ENCODE peak calls at places on chromosome 12, in five cellular contexts. H, A, E, T and K are unnamed samples. For H4K20me1, the result is how much of the 10 kb centered on the place peaks cover.

GRCh38 chr12:52243774-52244614 is 11.0 kb downstream of the KRT7 start:
- DNase-seq in H (no peak), A (peak), E (no peak), T (peak), K (no peak)

GRCh38 chr12:127810026-127810425 is 456.9 kb upstream of the TMEM132C start:
- DNase-seq in H (no peak), A (no peak), E (no peak), T (no peak), K (no peak)

GRCh38 chr12:2999265-2999841 is 40.2 kb downstream of the TEAD4 start:
- DNase-seq in H (peak), A (no peak), E (no peak), T (no peak), K (peak)

GRCh38 chr12:43551271-43551970 is 582 bp downstream of the ADAMTS20 start:
- DNase-seq in H (no peak), A (no peak), E (no peak), T (no peak), K (no peak)

GRCh38 chr12:49092086-49092815 is 2.4 kb downstream of the DHH start:
- DNase-seq in H (peak), A (peak), E (no peak), T (no peak), K (peak)

GRCh38 chr12:1318327-1319031 is 275.9 kb downstream of the FBXL14 start:
- DNase-seq in H (no peak), A (no peak), E (no peak), T (no peak), K (no peak)

GRCh38 chr12:17020765-17021164 is 414.8 kb upstream of the LMO3 start:
- DNase-seq in H (no peak), A (no peak), E (no peak), T (no peak), K (no peak)

GRCh38 chr12:47715877-47716548 is 9.3 kb downstream of the ENDOU start:
- DNase-seq in H (no peak), A (no peak), E (no peak), T (no peak), K (peak)

GRCh38 chr12:62895351-62895750 is 39.6 kb downstream of the PPM1H start:
- DNase-seq in H (no peak), A (peak), E (no peak), T (no peak), K (no peak)

GRCh38 chr12:77337327-77337726 is 272.0 kb upstream of the E2F7 start:
- DNase-seq in H (no peak), A (no peak), E (no peak), T (no peak), K (no peak)

GRCh38 chr12:14135996-14136395 is 154.6 kb upstream of the GRIN2B start:
- DNase-seq in H (no peak), A (no peak), E (no peak), T (no peak), K (no peak)

DNA sequence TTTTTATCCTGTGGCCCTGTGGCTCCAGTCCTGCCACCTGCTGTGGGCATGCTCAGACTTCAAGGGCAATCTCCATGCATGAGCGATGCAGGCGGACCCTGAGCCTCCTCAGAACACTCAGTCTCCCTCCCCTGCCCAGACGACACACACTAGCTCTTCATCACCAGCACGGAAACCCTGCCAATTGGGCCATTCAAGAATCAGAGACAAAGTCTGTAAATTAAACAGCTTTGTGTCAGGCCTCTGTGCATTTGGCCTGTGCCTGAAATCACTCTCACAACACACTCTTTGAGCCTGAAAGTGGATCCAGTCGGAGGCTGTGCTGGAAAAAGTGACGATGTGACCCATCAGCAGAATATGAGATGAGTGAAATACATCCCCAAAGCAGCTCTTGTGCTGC is 12.5 kb downstream of the POU6F1 start:
- DNase-seq in H (no peak), A (no peak), E (no peak), T (no peak), K (no peak)
- TF ChIP-seq ZNF274 in H (no peak), A (no peak), E (no peak), T (no peak), K (no peak)

GRCh38 chr12:116157845-116158267 is 119.6 kb downstream of the MED13L start:
- DNase-seq in H (no peak), A (no peak), E (no peak), T (no peak), K (no peak)

GRCh38 chr12:116153983-116154382 is 123.5 kb downstream of the MED13L start:
- DNase-seq in H (no peak), A (no peak), E (no peak), T (no peak), K (no peak)

GRCh38 chr12:116155383-116155782 is 122.1 kb downstream of the MED13L start:
- DNase-seq in H (no peak), A (peak), E (no peak), T (no peak), K (no peak)

GRCh38 chr12:116159175-116159574 is 118.3 kb downstream of the MED13L start:
- DNase-seq in H (no peak), A (peak), E (no peak), T (no peak), K (no peak)

DNA sequence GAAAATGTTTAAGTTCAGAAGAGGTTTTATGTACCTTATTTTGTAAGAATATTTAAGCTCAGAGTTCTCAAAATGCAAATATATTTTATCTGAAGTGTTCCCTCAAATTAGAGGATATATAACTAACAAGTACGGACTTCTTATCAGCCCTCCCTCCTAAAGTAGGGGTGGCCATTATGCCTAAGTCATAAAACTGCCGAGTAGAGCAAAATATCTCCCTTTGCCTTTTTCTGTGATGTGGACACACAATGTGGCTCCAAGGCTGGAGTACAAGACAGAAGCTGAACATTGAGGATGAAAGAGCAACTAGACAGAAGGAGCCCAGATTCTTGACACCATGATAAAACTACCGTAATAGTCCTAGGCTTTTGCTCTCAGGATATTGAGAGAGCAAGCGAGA is 120.9 kb downstream of the MED13L start:
- DNase-seq in H (no peak), A (no peak), E (no peak), T (no peak), K (no peak)
- H4K20me1 ChIP-seq in H (under half), A (under half), E (half or more), T (under half), K (under half)

GRCh38 chr12:96422192-96422591 is 22.0 kb upstream of the CDK17 start:
- DNase-seq in H (no peak), A (no peak), E (no peak), T (no peak), K (no peak)
- TF ChIP-seq ZNF274 in H (no peak), A (no peak), E (no peak), T (no peak), K (no peak)

DNA sequence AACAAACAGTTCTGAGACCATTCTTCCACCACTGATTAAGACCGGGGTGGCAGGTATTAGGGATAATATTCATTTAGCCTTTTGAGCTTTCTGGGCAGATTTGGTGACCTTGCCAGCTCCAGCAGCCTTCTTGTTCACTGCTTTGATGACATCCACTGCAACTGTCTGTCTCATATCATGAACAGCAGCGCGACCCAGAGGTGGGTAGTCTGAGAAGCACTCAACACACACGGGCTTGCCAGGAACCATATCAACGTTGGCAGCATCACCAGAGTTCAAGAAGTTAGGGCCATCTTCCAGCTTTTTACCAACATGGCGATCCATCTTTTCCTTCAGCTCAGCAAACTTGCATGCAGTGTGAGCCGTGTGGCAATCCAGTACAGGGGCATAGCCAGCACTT is 16.9 kb downstream of the AEBP2 start:
- DNase-seq in H (no peak), A (no peak), E (no peak), T (no peak), K (peak)
- H4K20me1 ChIP-seq in H (under half), A (under half), E (under half), T (under half), K (under half)